ENCODE peak calls at places on chromosome 15, in eight cellular contexts. One of them, this sample, is unnamed.

GRCh38 chr15:28131400-28131799 is 32.3 kb upstream of the OCA2 start:
- DNase-seq in RKO: no peak
- DNase-seq in astrocyte of the spinal cord: no peak
- DNase-seq in stomach: no peak
- DNase-seq in stimulated activated CD4-positive, alpha-beta T cell treated with anti-CD3 and anti-CD28 coated beads, TNF-alpha, amount 100 ng/mL, for 4 hours: no peak
- DNase-seq in Kasumi-1: no peak
- DNase-seq in lower lobe of right lung: no peak
- DNase-seq in activated T-helper 9 cell treated with anti-CD3 and anti-CD28 coated beads, Interleukin-2, amount 50 U/mL, for 16 hours: no peak
- DNase-seq in this sample: no peak

GRCh38 chr15:101449471-101450425 is 39.8 kb downstream of the PCSK6 start:
- DNase-seq in RKO: no peak
- DNase-seq in astrocyte of the spinal cord: no peak
- DNase-seq in stomach: no peak
- DNase-seq in stimulated activated CD4-positive, alpha-beta T cell treated with anti-CD3 and anti-CD28 coated beads, TNF-alpha, amount 100 ng/mL, for 4 hours: no peak
- DNase-seq in Kasumi-1: no peak
- DNase-seq in lower lobe of right lung: no peak
- DNase-seq in activated T-helper 9 cell treated with anti-CD3 and anti-CD28 coated beads, Interleukin-2, amount 50 U/mL, for 16 hours: no peak
- DNase-seq in this sample: no peak

GRCh38 chr15:67770098-67770628 is 55.1 kb upstream of the SKOR1 start:
- DNase-seq in RKO: no peak
- DNase-seq in astrocyte of the spinal cord: no peak
- DNase-seq in stomach: no peak
- DNase-seq in stimulated activated CD4-positive, alpha-beta T cell treated with anti-CD3 and anti-CD28 coated beads, TNF-alpha, amount 100 ng/mL, for 4 hours: no peak
- DNase-seq in Kasumi-1: no peak
- DNase-seq in lower lobe of right lung: no peak
- DNase-seq in activated T-helper 9 cell treated with anti-CD3 and anti-CD28 coated beads, Interleukin-2, amount 50 U/mL, for 16 hours: no peak
- DNase-seq in this sample: no peak

GRCh38 chr15:93209690-93210425 is 120.8 kb upstream of the RGMA start:
- DNase-seq in RKO: no peak
- DNase-seq in astrocyte of the spinal cord: no peak
- DNase-seq in stomach: no peak
- DNase-seq in stimulated activated CD4-positive, alpha-beta T cell treated with anti-CD3 and anti-CD28 coated beads, TNF-alpha, amount 100 ng/mL, for 4 hours: no peak
- DNase-seq in Kasumi-1: no peak
- DNase-seq in lower lobe of right lung: no peak
- DNase-seq in activated T-helper 9 cell treated with anti-CD3 and anti-CD28 coated beads, Interleukin-2, amount 50 U/mL, for 16 hours: no peak
- DNase-seq in this sample: no peak

GRCh38 chr15:96225642-96226259 is 104.7 kb upstream of the NR2F2 start:
- DNase-seq in RKO: no peak
- DNase-seq in astrocyte of the spinal cord: no peak
- DNase-seq in stomach: no peak
- DNase-seq in stimulated activated CD4-positive, alpha-beta T cell treated with anti-CD3 and anti-CD28 coated beads, TNF-alpha, amount 100 ng/mL, for 4 hours: no peak
- DNase-seq in Kasumi-1: no peak
- DNase-seq in lower lobe of right lung: no peak
- DNase-seq in activated T-helper 9 cell treated with anti-CD3 and anti-CD28 coated beads, Interleukin-2, amount 50 U/mL, for 16 hours: no peak
- DNase-seq in this sample: no peak

GRCh38 chr15:22912256-22912655 is 67.9 kb downstream of the CYFIP1 start:
- DNase-seq in RKO: no peak
- DNase-seq in astrocyte of the spinal cord: no peak
- DNase-seq in stomach: no peak
- DNase-seq in stimulated activated CD4-positive, alpha-beta T cell treated with anti-CD3 and anti-CD28 coated beads, TNF-alpha, amount 100 ng/mL, for 4 hours: no peak
- DNase-seq in Kasumi-1: no peak
- DNase-seq in lower lobe of right lung: no peak
- DNase-seq in activated T-helper 9 cell treated with anti-CD3 and anti-CD28 coated beads, Interleukin-2, amount 50 U/mL, for 16 hours: no peak
- DNase-seq in this sample: no peak

GRCh38 chr15:41517895-41518449 is 4.3 kb upstream of the LTK start:
- DNase-seq in RKO: no peak
- DNase-seq in astrocyte of the spinal cord: no peak
- DNase-seq in stomach: no peak
- DNase-seq in stimulated activated CD4-positive, alpha-beta T cell treated with anti-CD3 and anti-CD28 coated beads, TNF-alpha, amount 100 ng/mL, for 4 hours: no peak
- DNase-seq in Kasumi-1: no peak
- DNase-seq in lower lobe of right lung: no peak
- DNase-seq in activated T-helper 9 cell treated with anti-CD3 and anti-CD28 coated beads, Interleukin-2, amount 50 U/mL, for 16 hours: no peak
- DNase-seq in this sample: no peak

GRCh38 chr15:100892013-100892355 is 12.4 kb downstream of the ALDH1A3 start:
- DNase-seq in RKO: no peak
- DNase-seq in astrocyte of the spinal cord: no peak
- DNase-seq in stomach: no peak
- DNase-seq in stimulated activated CD4-positive, alpha-beta T cell treated with anti-CD3 and anti-CD28 coated beads, TNF-alpha, amount 100 ng/mL, for 4 hours: no peak
- DNase-seq in Kasumi-1: no peak
- DNase-seq in lower lobe of right lung: no peak
- DNase-seq in activated T-helper 9 cell treated with anti-CD3 and anti-CD28 coated beads, Interleukin-2, amount 50 U/mL, for 16 hours: no peak
- DNase-seq in this sample: no peak

GRCh38 chr15:56244811-56245576 is 1.3 kb upstream of the RFX7 start:
- DNase-seq in RKO: peak
- DNase-seq in astrocyte of the spinal cord: no peak
- DNase-seq in stomach: peak
- DNase-seq in stimulated activated CD4-positive, alpha-beta T cell treated with anti-CD3 and anti-CD28 coated beads, TNF-alpha, amount 100 ng/mL, for 4 hours: no peak
- DNase-seq in Kasumi-1: peak
- DNase-seq in lower lobe of right lung: peak
- DNase-seq in activated T-helper 9 cell treated with anti-CD3 and anti-CD28 coated beads, Interleukin-2, amount 50 U/mL, for 16 hours: peak
- DNase-seq in this sample: peak

GRCh38 chr15:39925112-39925830 is 5.2 kb upstream of the GPR176 start:
- DNase-seq in RKO: peak
- DNase-seq in astrocyte of the spinal cord: peak
- DNase-seq in stomach: no peak
- DNase-seq in stimulated activated CD4-positive, alpha-beta T cell treated with anti-CD3 and anti-CD28 coated beads, TNF-alpha, amount 100 ng/mL, for 4 hours: no peak
- DNase-seq in Kasumi-1: no peak
- DNase-seq in lower lobe of right lung: no peak
- DNase-seq in activated T-helper 9 cell treated with anti-CD3 and anti-CD28 coated beads, Interleukin-2, amount 50 U/mL, for 16 hours: no peak
- DNase-seq in this sample: no peak